ENCODE peak calls at places on chromosome 4, in ten cellular contexts. One of them, this sample, is unnamed.

GRCh38 chr4:55396305-55397023 is 707 bp downstream of the TMEM165 start:
- DNase-seq in breast epithelium: no peak
- DNase-seq in MM.1S: peak
- DNase-seq in CD8-positive, alpha-beta memory T cell: peak
- DNase-seq in mammary epithelial cell: peak
- DNase-seq in mesendoderm: peak
- DNase-seq in AG04450: no peak
- DNase-seq in pancreas: peak
- DNase-seq in right lobe of liver: peak
- DNase-seq in body of pancreas: peak
- DNase-seq in this sample: peak

GRCh38 chr4:39048291-39048690 is 13.7 kb upstream of the KLHL5 start:
- DNase-seq in mammary epithelial cell: no peak
- DNase-seq in pancreas: no peak
- DNase-seq in mesendoderm: no peak
- DNase-seq in MM.1S: peak
- DNase-seq in body of pancreas: no peak
- DNase-seq in breast epithelium: no peak
- DNase-seq in CD8-positive, alpha-beta memory T cell: peak
- DNase-seq in AG04450: no peak
- DNase-seq in right lobe of liver: no peak
- DNase-seq in this sample: no peak

GRCh38 chr4:7855731-7856130 is 83.9 kb downstream of the AFAP1 start:
- DNase-seq in mesendoderm: no peak
- DNase-seq in AG04450: no peak
- DNase-seq in CD8-positive, alpha-beta memory T cell: no peak
- DNase-seq in body of pancreas: no peak
- DNase-seq in mammary epithelial cell: no peak
- DNase-seq in breast epithelium: no peak
- DNase-seq in MM.1S: no peak
- DNase-seq in right lobe of liver: no peak
- DNase-seq in pancreas: no peak
- DNase-seq in this sample: no peak

GRCh38 chr4:124640037-124640730 is 72.3 kb downstream of the ANKRD50 start:
- DNase-seq in right lobe of liver: no peak
- DNase-seq in CD8-positive, alpha-beta memory T cell: no peak
- DNase-seq in pancreas: no peak
- DNase-seq in body of pancreas: peak
- DNase-seq in mammary epithelial cell: peak
- DNase-seq in mesendoderm: peak
- DNase-seq in AG04450: peak
- DNase-seq in MM.1S: no peak
- DNase-seq in breast epithelium: no peak
- DNase-seq in this sample: peak

GRCh38 chr4:94782707-94783106 is 25.0 kb downstream of the BMPR1B start:
- DNase-seq in CD8-positive, alpha-beta memory T cell: no peak
- DNase-seq in pancreas: no peak
- DNase-seq in AG04450: no peak
- DNase-seq in breast epithelium: no peak
- DNase-seq in mammary epithelial cell: no peak
- DNase-seq in body of pancreas: no peak
- DNase-seq in right lobe of liver: no peak
- DNase-seq in MM.1S: no peak
- DNase-seq in mesendoderm: no peak
- DNase-seq in this sample: no peak

GRCh38 chr4:2330119-2331042 is 68.5 kb upstream of the MXD4 start:
- DNase-seq in AG04450: peak
- DNase-seq in mesendoderm: no peak
- DNase-seq in CD8-positive, alpha-beta memory T cell: no peak
- DNase-seq in right lobe of liver: no peak
- DNase-seq in breast epithelium: no peak
- DNase-seq in MM.1S: no peak
- DNase-seq in mammary epithelial cell: peak
- DNase-seq in body of pancreas: no peak
- DNase-seq in pancreas: no peak
- DNase-seq in this sample: peak

GRCh38 chr4:183806341-183806740 is 98.8 kb upstream of the STOX2 start:
- DNase-seq in pancreas: no peak
- DNase-seq in mesendoderm: no peak
- DNase-seq in CD8-positive, alpha-beta memory T cell: no peak
- DNase-seq in breast epithelium: no peak
- DNase-seq in body of pancreas: no peak
- DNase-seq in mammary epithelial cell: no peak
- DNase-seq in AG04450: no peak
- DNase-seq in MM.1S: no peak
- DNase-seq in right lobe of liver: no peak
- DNase-seq in this sample: no peak

GRCh38 chr4:80967346-80967745 is 63.2 kb upstream of the BMP3 start:
- DNase-seq in breast epithelium: no peak
- DNase-seq in CD8-positive, alpha-beta memory T cell: no peak
- DNase-seq in body of pancreas: no peak
- DNase-seq in pancreas: no peak
- DNase-seq in mesendoderm: peak
- DNase-seq in right lobe of liver: no peak
- DNase-seq in AG04450: no peak
- DNase-seq in mammary epithelial cell: no peak
- DNase-seq in MM.1S: no peak
- DNase-seq in this sample: no peak

GRCh38 chr4:76305971-76306881 is at the start of gene STBD1:
- DNase-seq in mammary epithelial cell: peak
- DNase-seq in CD8-positive, alpha-beta memory T cell: peak
- DNase-seq in right lobe of liver: peak
- DNase-seq in MM.1S: peak
- DNase-seq in pancreas: peak
- DNase-seq in mesendoderm: peak
- DNase-seq in body of pancreas: peak
- DNase-seq in AG04450: peak
- DNase-seq in breast epithelium: peak
- DNase-seq in this sample: peak

GRCh38 chr4:144967161-144967560 is 130.8 kb downstream of the ANAPC10 start:
- DNase-seq in breast epithelium: no peak
- DNase-seq in MM.1S: peak
- DNase-seq in CD8-positive, alpha-beta memory T cell: no peak
- DNase-seq in right lobe of liver: no peak
- DNase-seq in AG04450: no peak
- DNase-seq in mesendoderm: no peak
- DNase-seq in mammary epithelial cell: peak
- DNase-seq in body of pancreas: no peak
- DNase-seq in pancreas: no peak
- DNase-seq in this sample: peak

GRCh38 chr4:82371398-82371972 is 2.3 kb downstream of the HNRNPD start:
- DNase-seq in CD8-positive, alpha-beta memory T cell: no peak
- DNase-seq in mesendoderm: no peak
- DNase-seq in mammary epithelial cell: peak
- DNase-seq in pancreas: no peak
- DNase-seq in body of pancreas: no peak
- DNase-seq in MM.1S: no peak
- DNase-seq in right lobe of liver: no peak
- DNase-seq in breast epithelium: no peak
- DNase-seq in AG04450: no peak
- DNase-seq in this sample: peak

GRCh38 chr4:68152411-68152810 is 22.7 kb upstream of the TMPRSS11F start:
- DNase-seq in mesendoderm: peak
- DNase-seq in pancreas: no peak
- DNase-seq in CD8-positive, alpha-beta memory T cell: no peak
- DNase-seq in breast epithelium: no peak
- DNase-seq in body of pancreas: no peak
- DNase-seq in mammary epithelial cell: peak
- DNase-seq in MM.1S: peak
- DNase-seq in right lobe of liver: no peak
- DNase-seq in AG04450: no peak
- DNase-seq in this sample: peak

GRCh38 chr4:5474756-5475155 is 233.6 kb downstream of the EVC2 start:
- DNase-seq in AG04450: peak
- DNase-seq in breast epithelium: peak
- DNase-seq in right lobe of liver: no peak
- DNase-seq in mammary epithelial cell: no peak
- DNase-seq in MM.1S: no peak
- DNase-seq in body of pancreas: no peak
- DNase-seq in pancreas: no peak
- DNase-seq in mesendoderm: peak
- DNase-seq in CD8-positive, alpha-beta memory T cell: no peak
- DNase-seq in this sample: peak

GRCh38 chr4:112061418-112061817 is 83.8 kb upstream of the FAM241A start:
- DNase-seq in AG04450: no peak
- DNase-seq in right lobe of liver: no peak
- DNase-seq in pancreas: peak
- DNase-seq in mammary epithelial cell: no peak
- DNase-seq in breast epithelium: no peak
- DNase-seq in body of pancreas: peak
- DNase-seq in mesendoderm: peak
- DNase-seq in CD8-positive, alpha-beta memory T cell: no peak
- DNase-seq in MM.1S: no peak
- DNase-seq in this sample: no peak

GRCh38 chr4:122715221-122715620 is 17.3 kb upstream of the BBS12 start:
- DNase-seq in pancreas: no peak
- DNase-seq in breast epithelium: no peak
- DNase-seq in mammary epithelial cell: no peak
- DNase-seq in mesendoderm: no peak
- DNase-seq in body of pancreas: no peak
- DNase-seq in CD8-positive, alpha-beta memory T cell: no peak
- DNase-seq in right lobe of liver: no peak
- DNase-seq in AG04450: no peak
- DNase-seq in MM.1S: no peak
- DNase-seq in this sample: no peak

GRCh38 chr4:76625316-76625715 is 190.3 kb downstream of the SHROOM3 start:
- DNase-seq in mesendoderm: peak
- DNase-seq in right lobe of liver: no peak
- DNase-seq in AG04450: no peak
- DNase-seq in mammary epithelial cell: no peak
- DNase-seq in body of pancreas: no peak
- DNase-seq in MM.1S: no peak
- DNase-seq in CD8-positive, alpha-beta memory T cell: no peak
- DNase-seq in breast epithelium: no peak
- DNase-seq in pancreas: no peak
- DNase-seq in this sample: no peak

GRCh38 chr4:23485793-23486192 is 404.1 kb downstream of the PPARGC1A start:
- DNase-seq in mesendoderm: no peak
- DNase-seq in right lobe of liver: no peak
- DNase-seq in mammary epithelial cell: no peak
- DNase-seq in breast epithelium: no peak
- DNase-seq in CD8-positive, alpha-beta memory T cell: no peak
- DNase-seq in pancreas: no peak
- DNase-seq in body of pancreas: no peak
- DNase-seq in AG04450: no peak
- DNase-seq in MM.1S: no peak
- DNase-seq in this sample: no peak

GRCh38 chr4:23483320-23483958 is 406.4 kb downstream of the PPARGC1A start:
- DNase-seq in MM.1S: no peak
- DNase-seq in AG04450: no peak
- DNase-seq in mammary epithelial cell: no peak
- DNase-seq in mesendoderm: no peak
- DNase-seq in right lobe of liver: no peak
- DNase-seq in body of pancreas: no peak
- DNase-seq in breast epithelium: no peak
- DNase-seq in CD8-positive, alpha-beta memory T cell: no peak
- DNase-seq in pancreas: no peak
- DNase-seq in this sample: no peak

DNA sequence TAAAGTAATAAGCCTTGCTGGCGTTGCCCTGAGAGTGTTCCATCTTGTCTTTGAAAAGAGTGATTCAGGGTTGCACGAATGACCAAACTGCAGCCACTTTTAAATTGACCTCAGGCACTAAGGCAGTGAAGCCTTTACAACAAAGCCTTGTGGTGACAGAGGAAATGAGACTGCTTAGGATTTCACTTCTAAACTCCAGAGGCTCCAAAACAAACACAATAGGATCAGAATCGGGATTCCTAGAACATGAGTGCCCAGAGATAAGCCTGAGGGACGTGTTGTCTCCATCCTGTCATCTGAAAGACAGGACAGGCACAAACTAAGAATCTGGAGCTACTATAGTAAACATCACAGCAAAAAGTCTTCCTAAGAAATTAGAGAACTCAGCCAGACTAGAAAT is 405.2 kb downstream of the PPARGC1A start:
- DNase-seq in AG04450: no peak
- DNase-seq in MM.1S: no peak
- DNase-seq in mesendoderm: peak
- DNase-seq in CD8-positive, alpha-beta memory T cell: no peak
- DNase-seq in pancreas: no peak
- DNase-seq in right lobe of liver: no peak
- DNase-seq in breast epithelium: no peak
- DNase-seq in body of pancreas: no peak
- DNase-seq in mammary epithelial cell: no peak
- DNase-seq in this sample: no peak
- H3K27ac ChIP-seq in AG04450: no peak
- H3K27ac ChIP-seq in MM.1S: no peak
- H3K27ac ChIP-seq in mesendoderm: no peak
- H3K27ac ChIP-seq in CD8-positive, alpha-beta memory T cell: no peak
- H3K27ac ChIP-seq in pancreas: no peak
- H3K27ac ChIP-seq in right lobe of liver: no peak
- H3K27ac ChIP-seq in breast epithelium: no peak
- H3K27ac ChIP-seq in body of pancreas: no peak
- H3K27ac ChIP-seq in mammary epithelial cell: no peak
- H3K27ac ChIP-seq in this sample: no peak

DNA sequence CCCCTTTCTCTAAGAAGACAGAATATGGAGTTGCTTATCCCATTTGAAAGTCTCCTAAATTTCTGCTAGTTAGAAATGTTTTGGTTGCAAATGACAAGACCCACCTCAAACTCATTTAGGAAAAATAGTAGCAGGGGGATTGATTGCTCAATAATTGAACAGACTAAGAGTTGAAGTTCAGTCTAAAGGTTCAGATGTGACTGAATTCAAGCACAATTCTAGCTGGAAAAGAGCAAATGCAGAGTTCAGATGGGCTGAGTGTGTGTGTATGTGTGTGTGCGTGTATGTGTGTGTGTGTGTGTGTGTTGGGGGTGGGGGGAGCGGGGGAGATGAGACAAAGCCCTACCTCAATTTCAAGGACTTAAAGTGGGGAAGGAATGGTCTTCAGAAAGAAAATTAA is 35.7 kb upstream of the SH3D19 start:
- DNase-seq in mammary epithelial cell: no peak
- DNase-seq in MM.1S: no peak
- DNase-seq in right lobe of liver: no peak
- DNase-seq in AG04450: no peak
- DNase-seq in breast epithelium: no peak
- DNase-seq in CD8-positive, alpha-beta memory T cell: no peak
- DNase-seq in body of pancreas: no peak
- DNase-seq in pancreas: no peak
- DNase-seq in mesendoderm: no peak
- DNase-seq in this sample: no peak
- H3K27ac ChIP-seq in mammary epithelial cell: no peak
- H3K27ac ChIP-seq in MM.1S: no peak
- H3K27ac ChIP-seq in right lobe of liver: no peak
- H3K27ac ChIP-seq in AG04450: no peak
- H3K27ac ChIP-seq in breast epithelium: no peak
- H3K27ac ChIP-seq in CD8-positive, alpha-beta memory T cell: no peak
- H3K27ac ChIP-seq in body of pancreas: no peak
- H3K27ac ChIP-seq in pancreas: no peak
- H3K27ac ChIP-seq in mesendoderm: no peak
- H3K27ac ChIP-seq in this sample: no peak

GRCh38 chr4:911871-912490 is 20.1 kb downstream of the GAK start:
- DNase-seq in CD8-positive, alpha-beta memory T cell: no peak
- DNase-seq in mammary epithelial cell: no peak
- DNase-seq in body of pancreas: no peak
- DNase-seq in pancreas: peak
- DNase-seq in mesendoderm: no peak
- DNase-seq in AG04450: no peak
- DNase-seq in breast epithelium: no peak
- DNase-seq in right lobe of liver: no peak
- DNase-seq in MM.1S: no peak
- DNase-seq in this sample: no peak
- H3K27ac ChIP-seq in CD8-positive, alpha-beta memory T cell: no peak
- H3K27ac ChIP-seq in mammary epithelial cell: peak
- H3K27ac ChIP-seq in body of pancreas: no peak
- H3K27ac ChIP-seq in pancreas: no peak
- H3K27ac ChIP-seq in mesendoderm: no peak
- H3K27ac ChIP-seq in AG04450: no peak
- H3K27ac ChIP-seq in breast epithelium: peak
- H3K27ac ChIP-seq in right lobe of liver: no peak
- H3K27ac ChIP-seq in MM.1S: no peak
- H3K27ac ChIP-seq in this sample: no peak

GRCh38 chr4:6773106-6773505 is 9.4 kb upstream of the KIAA0232 start:
- DNase-seq in mesendoderm: no peak
- DNase-seq in right lobe of liver: no peak
- DNase-seq in AG04450: no peak
- DNase-seq in CD8-positive, alpha-beta memory T cell: no peak
- DNase-seq in body of pancreas: no peak
- DNase-seq in pancreas: no peak
- DNase-seq in breast epithelium: peak
- DNase-seq in MM.1S: no peak
- DNase-seq in mammary epithelial cell: peak
- DNase-seq in this sample: no peak
- H3K27ac ChIP-seq in mesendoderm: no peak
- H3K27ac ChIP-seq in right lobe of liver: peak
- H3K27ac ChIP-seq in AG04450: no peak
- H3K27ac ChIP-seq in CD8-positive, alpha-beta memory T cell: no peak
- H3K27ac ChIP-seq in body of pancreas: peak
- H3K27ac ChIP-seq in pancreas: peak
- H3K27ac ChIP-seq in breast epithelium: peak
- H3K27ac ChIP-seq in MM.1S: no peak
- H3K27ac ChIP-seq in mammary epithelial cell: peak
- H3K27ac ChIP-seq in this sample: peak

This sample was measured in RWPE1.